ENCODE peak calls at places on chromosomes 11 and 22, in seven cellular contexts. W, S, C, J, Y, G and M are unnamed samples.

GRCh38 chr11:12201016-12201985 is 90.9 kb downstream of the MICAL2 start:
- DNase-seq in C (no peak), G (no peak), Y (no peak), J (peak; percentile 80), W (peak; percentile 93), S (peak; percentile 91), M (no peak)

GRCh38 chr22:42947211-42947990 is 67.5 kb downstream of the PACSIN2 start:
- DNase-seq in S (no peak), W (no peak), G (no peak), C (no peak), Y (no peak), J (peak; percentile 59), M (no peak)

GRCh38 chr11:17287058-17287457 is 10.5 kb downstream of the NUCB2 start:
- DNase-seq in J (no peak), C (no peak), G (no peak), Y (no peak), W (no peak), S (no peak), M (no peak)

GRCh38 chr22:19429950-19430889 is 1.3 kb downstream of the HIRA start:
- DNase-seq in Y (no peak), G (peak; percentile 41), J (peak; percentile 84), C (no peak), S (peak; percentile 80), W (no peak), M (no peak)

GRCh38 chr11:87926250-87926970 is 248.8 kb downstream of the RAB38 start:
- DNase-seq in J (peak; percentile 78), C (no peak), W (peak; percentile 62), S (peak; percentile 92), G (no peak), Y (no peak), M (no peak)

GRCh38 chr11:35158371-35159081 is 19.6 kb downstream of the CD44 start:
- DNase-seq in S (peak; percentile 76), J (peak; percentile 35), G (no peak), Y (peak; percentile 84), C (no peak), W (no peak), M (no peak)

GRCh38 chr11:22688914-22689313 is 22.5 kb downstream of the GAS2 start:
- DNase-seq in W (no peak), G (no peak), J (no peak), C (no peak), S (no peak), Y (no peak), M (no peak)

GRCh38 chr11:126115253-126115540 is 52.5 kb upstream of the CDON start:
- DNase-seq in S (no peak), J (no peak), G (no peak), W (no peak), C (no peak), Y (peak; percentile 70), M (no peak)

GRCh38 chr11:132962026-132962425 is 570.3 kb downstream of the OPCML start:
- DNase-seq in C (no peak), S (no peak), W (peak; percentile 80), Y (no peak), G (no peak), J (peak; percentile 30), M (no peak)

GRCh38 chr11:62005231-62005661 is 37.8 kb upstream of the FTH1 start:
- DNase-seq in J (peak; percentile 36), W (no peak), Y (no peak), C (no peak), S (no peak), G (no peak), M (no peak)

GRCh38 chr11:63682045-63682915 is 980 bp downstream of the RTN3 start:
- DNase-seq in S (peak; percentile 16), J (no peak), G (no peak), W (no peak), C (no peak), Y (no peak), M (no peak)

GRCh38 chr11:28757725-28758515 is 649.7 kb downstream of the METTL15 start:
- DNase-seq in S (no peak), C (no peak), J (peak; percentile 88), W (peak; percentile 66), G (no peak), Y (no peak), M (no peak)

GRCh38 chr11:45085657-45086501 is 60.6 kb upstream of the PRDM11 start:
- DNase-seq in J (no peak), S (no peak), G (no peak), W (no peak), Y (no peak), C (no peak), M (no peak)

GRCh38 chr22:21683401-21683811 is 17.6 kb downstream of the PPIL2 start:
- DNase-seq in Y (no peak), J (no peak), C (no peak), S (no peak), G (no peak), W (no peak), M (no peak)

GRCh38 chr11:90774727-90775572 is 552.1 kb upstream of the CHORDC1 start:
- DNase-seq in J (peak; percentile 10), Y (no peak), G (no peak), W (no peak), C (no peak), S (no peak), M (no peak)

GRCh38 chr11:8719260-8720190 is 36.9 kb downstream of the RPL27A start:
- DNase-seq in C (no peak), J (peak; percentile 78), G (no peak), W (peak; percentile 97), S (peak; percentile 97), Y (peak; percentile 68), M (no peak)

GRCh38 chr11:70371241-70371640 is 27.1 kb upstream of the CTTN start:
- DNase-seq in G (no peak), Y (no peak), J (no peak), W (no peak), S (no peak), C (no peak), M (no peak)

GRCh38 chr11:103875855-103876510 is 160.5 kb upstream of the DDI1 start:
- DNase-seq in G (no peak), Y (no peak), C (no peak), W (no peak), J (no peak), S (no peak), M (no peak)

GRCh38 chr11:105968021-105968697 is 53.9 kb downstream of the MSANTD4 start:
- DNase-seq in Y (no peak), W (no peak), J (peak; percentile 38), C (no peak), S (peak; percentile 56), G (no peak), M (no peak)

GRCh38 chr22:31130873-31131272 is 8.1 kb downstream of the INPP5J start:
- DNase-seq in Y (no peak), W (no peak), S (no peak), C (no peak), G (no peak), J (no peak), M (no peak)

GRCh38 chr11:15095736-15096228 is 18.9 kb upstream of the INSC start:
- DNase-seq in C (no peak), W (no peak), G (no peak), Y (no peak), J (no peak), S (peak; percentile 64), M (no peak)

GRCh38 chr11:15097411-15097810 is 17.3 kb upstream of the INSC start:
- DNase-seq in W (no peak), S (peak; percentile 59), G (no peak), C (no peak), J (no peak), Y (no peak), M (no peak)

GRCh38 chr11:15106201-15106965 is 8.3 kb upstream of the INSC start:
- DNase-seq in J (peak; percentile 85), W (no peak), C (no peak), S (peak; percentile 96), Y (no peak), G (no peak), M (no peak)

GRCh38 chr11:15104166-15104565 is 10.6 kb upstream of the INSC start:
- DNase-seq in G (no peak), Y (no peak), C (no peak), W (no peak), S (peak; percentile 66), J (peak; percentile 28), M (no peak)

GRCh38 chr11:15101072-15101701 is 13.5 kb upstream of the INSC start:
- DNase-seq in C (peak; percentile 77), J (peak; percentile 86), W (no peak), G (peak; percentile 46), Y (peak; percentile 45), S (peak; percentile 79), M (no peak)
- TF ChIP-seq CTCF in C (peak; percentile 82), J (peak; percentile 100), W (peak; percentile 96), G (peak; percentile 85), Y (peak; percentile 54), S (peak; percentile 99), M (peak; percentile 10)

DNA sequence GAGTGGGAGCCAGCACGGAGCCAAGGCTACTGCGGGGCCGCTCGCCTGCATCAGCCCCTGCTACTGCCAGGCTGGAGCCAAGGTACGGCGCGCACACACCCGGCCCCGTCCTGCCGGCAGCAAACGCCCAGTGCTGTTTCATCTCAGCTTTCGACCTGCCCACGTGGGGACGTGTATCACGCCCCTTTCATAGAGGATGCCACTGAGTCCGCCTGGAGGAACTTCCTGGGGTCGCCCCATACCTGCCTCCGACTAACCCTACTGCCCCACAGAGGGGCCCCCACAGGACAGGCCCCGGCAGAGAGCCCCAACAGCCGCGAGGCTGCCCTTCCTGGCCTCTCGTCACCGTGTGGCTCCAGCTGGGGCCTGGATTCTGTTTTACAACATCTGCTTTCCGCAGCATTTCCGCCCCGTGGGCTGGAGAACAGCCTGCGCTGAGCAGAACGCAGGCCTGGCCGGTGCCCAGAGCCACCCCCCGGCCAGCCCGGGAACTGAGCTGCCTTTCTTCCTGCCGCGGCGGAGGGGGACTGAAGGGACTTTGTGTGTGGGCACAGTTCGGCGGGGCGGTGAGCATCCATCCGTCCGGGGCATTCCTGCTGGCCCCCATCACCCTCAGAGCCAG is 22.9 kb upstream of the ARHGAP8 start:
- DNase-seq in C (no peak), W (peak; percentile 24), G (no peak), Y (no peak), S (peak; percentile 66), J (peak; percentile 79), M (no peak)
- TF ChIP-seq CTCF in C (no peak), W (peak; percentile 63), G (no peak), Y (no peak), S (peak; percentile 15), J (peak; percentile 65), M (no peak)

GRCh38 chr22:49958961-49959781 is 1.4 kb upstream of the PIM3 start:
- DNase-seq in G (no peak), Y (no peak), W (no peak), J (no peak), C (no peak), S (no peak), M (no peak)
- TF ChIP-seq CTCF in G (no peak), Y (no peak), W (no peak), J (no peak), C (no peak), S (no peak), M (no peak)

DNA sequence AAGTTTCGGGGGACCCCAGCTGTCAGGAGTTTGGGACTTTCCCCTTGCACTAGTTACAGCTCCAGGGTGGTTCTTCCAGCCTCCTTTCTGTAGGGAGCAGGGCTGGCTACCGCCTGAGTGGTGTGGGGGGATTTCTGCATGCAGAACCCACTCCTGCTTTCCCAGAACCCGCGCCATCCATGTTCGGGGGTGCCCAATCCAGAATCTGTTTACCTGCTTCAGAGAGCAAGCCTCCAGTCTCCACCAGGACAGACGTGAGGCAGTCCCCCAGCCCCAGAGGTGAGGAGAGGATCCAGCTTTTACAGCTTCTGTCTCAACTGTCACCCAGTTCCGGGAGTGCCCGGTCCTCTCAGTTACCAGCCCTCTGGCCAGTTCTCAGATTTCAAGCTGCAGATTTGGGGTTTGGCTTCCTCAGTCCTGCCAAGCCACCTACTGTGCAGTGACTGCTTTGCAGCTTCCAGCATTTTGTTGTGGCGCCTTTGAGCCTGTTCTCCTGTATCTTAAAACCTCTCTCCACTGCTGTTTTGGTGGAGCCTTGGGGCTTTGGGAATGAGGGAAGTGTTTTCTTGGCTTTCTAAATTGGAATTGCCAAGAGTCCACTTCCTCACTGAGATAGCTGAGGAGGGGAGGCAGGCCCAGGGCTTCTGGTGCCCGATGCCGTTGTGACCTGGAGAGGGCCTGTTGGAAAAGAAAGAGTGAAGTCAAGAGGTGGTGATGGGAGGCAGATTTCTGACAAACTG is 513.2 kb downstream of the TBC1D22A start:
- DNase-seq in Y (no peak), S (no peak), W (no peak), J (peak; percentile 21), C (no peak), G (no peak), M (no peak)
- TF ChIP-seq CTCF in Y (no peak), S (no peak), W (no peak), J (peak; percentile 34), C (no peak), G (no peak), M (no peak)